ENCODE peak calls at places on chromosome 17, in eight cellular contexts. X is endothelial cell; Z is cardiac muscle cell; B is AG10803; A is AG09309; J is A549; M is CD4-positive, alpha-beta T cell; N is spleen. U is an unnamed sample.

GRCh38 chr17:40532520-40533253 is 31.3 kb upstream of the TNS4 start:
- DNase-seq in X (no peak), J (peak), Z (peak), N (peak), M (no peak), B (no peak), A (no peak), U (no peak)

GRCh38 chr17:17463821-17464220 is 13.0 kb upstream of the MED9 start:
- DNase-seq in B (no peak), X (no peak), N (no peak), M (no peak), A (no peak), Z (no peak), J (no peak), U (no peak)

GRCh38 chr17:260944-261343 is 79.5 kb upstream of the DOC2B start:
- DNase-seq in A (no peak), J (no peak), Z (no peak), N (peak), M (no peak), B (no peak), X (no peak), U (no peak)

GRCh38 chr17:73174126-73174525 is 9.3 kb downstream of the SSTR2 start:
- DNase-seq in M (no peak), B (no peak), N (no peak), A (no peak), Z (no peak), J (no peak), X (no peak), U (no peak)

GRCh38 chr17:81272616-81273015 is 22.5 kb downstream of the SLC38A10 start:
- DNase-seq in Z (no peak), J (no peak), B (no peak), M (no peak), A (no peak), N (no peak), X (no peak), U (no peak)

GRCh38 chr17:64183815-64184397 is 54.0 kb upstream of the ERN1 start:
- DNase-seq in Z (no peak), J (no peak), X (no peak), B (peak), N (no peak), M (no peak), A (no peak), U (no peak)

GRCh38 chr17:74472890-74473289 is 6.5 kb downstream of the CD300A start:
- DNase-seq in N (no peak), X (no peak), A (no peak), B (no peak), J (no peak), Z (no peak), M (no peak), U (no peak)

GRCh38 chr17:43040655-43041054 is 15.6 kb downstream of the RND2 start:
- DNase-seq in A (no peak), B (no peak), X (no peak), M (no peak), Z (no peak), N (no peak), J (no peak), U (no peak)

GRCh38 chr17:68238894-68239293 is 8.9 kb upstream of the AMZ2 start:
- DNase-seq in A (no peak), Z (no peak), J (no peak), M (no peak), B (no peak), X (no peak), N (no peak), U (no peak)

GRCh38 chr17:18187816-18188761 is 4.5 kb downstream of the ALKBH5 start:
- DNase-seq in Z (peak), N (no peak), B (peak), X (no peak), A (no peak), M (no peak), J (no peak), U (no peak)

GRCh38 chr17:55275894-55276804 is 11.4 kb downstream of the HLF start:
- DNase-seq in J (peak), M (no peak), X (no peak), B (no peak), A (no peak), Z (no peak), N (no peak), U (no peak)

GRCh38 chr17:47315451-47316266 is 8.1 kb upstream of the EFCAB13 start:
- DNase-seq in A (no peak), N (no peak), X (peak), Z (peak), M (peak), B (peak), J (peak), U (no peak)

GRCh38 chr17:17086585-17086984 is 44.3 kb downstream of the MPRIP start:
- DNase-seq in M (no peak), X (no peak), A (no peak), N (no peak), Z (no peak), B (no peak), J (no peak), U (no peak)

GRCh38 chr17:57906910-57907309 is 48.3 kb downstream of the CUEDC1 start:
- DNase-seq in Z (no peak), B (no peak), A (no peak), X (no peak), N (no peak), J (peak), M (no peak), U (no peak)

GRCh38 chr17:65627892-65628622 is 66.6 kb upstream of the AXIN2 start:
- DNase-seq in B (peak), J (peak), X (no peak), Z (peak), M (no peak), A (peak), N (no peak), U (peak)

GRCh38 chr17:45740553-45741330 is 43.4 kb upstream of the CRHR1 start:
- DNase-seq in M (no peak), N (peak), Z (peak), A (no peak), J (peak), X (peak), B (peak), U (peak)

GRCh38 chr17:20266806-20267458 is 200.4 kb downstream of the LGALS9B start:
- DNase-seq in M (no peak), Z (peak), N (no peak), X (no peak), B (peak), J (no peak), A (peak), U (no peak)

GRCh38 chr17:74754832-74755231 is 6.4 kb downstream of the NHERF1 start:
- DNase-seq in X (no peak), Z (no peak), M (no peak), B (no peak), J (no peak), N (no peak), A (no peak), U (no peak)

GRCh38 chr17:32882734-32883133 is 5.8 kb upstream of the MYO1D start:
- DNase-seq in X (no peak), B (peak), N (no peak), A (no peak), Z (no peak), M (no peak), J (no peak), U (no peak)

GRCh38 chr17:40547079-40547784 is 18.0 kb downstream of the CCR7 start:
- DNase-seq in B (no peak), X (no peak), Z (no peak), J (no peak), M (peak), N (peak), A (no peak), U (no peak)

GRCh38 chr17:44360826-44361225 is 2.8 kb downstream of the FAM171A2 start:
- DNase-seq in X (no peak), B (peak), Z (peak), J (no peak), N (no peak), A (no peak), M (no peak), U (peak)

GRCh38 chr17:82493517-82493840 is 26.1 kb upstream of the FOXK2 start:
- DNase-seq in B (no peak), N (no peak), X (no peak), A (no peak), Z (no peak), J (no peak), M (no peak), U (no peak)

GRCh38 chr17:945672-946071 is 33.9 kb downstream of the NXN start:
- DNase-seq in Z (no peak), N (no peak), A (no peak), X (no peak), J (no peak), M (no peak), B (no peak), U (no peak)

GRCh38 chr17:73255671-73256181 is 6.0 kb downstream of the CPSF4L start:
- DNase-seq in N (peak), M (peak), A (no peak), X (peak), J (peak), B (peak), Z (peak), U (peak)

DNA sequence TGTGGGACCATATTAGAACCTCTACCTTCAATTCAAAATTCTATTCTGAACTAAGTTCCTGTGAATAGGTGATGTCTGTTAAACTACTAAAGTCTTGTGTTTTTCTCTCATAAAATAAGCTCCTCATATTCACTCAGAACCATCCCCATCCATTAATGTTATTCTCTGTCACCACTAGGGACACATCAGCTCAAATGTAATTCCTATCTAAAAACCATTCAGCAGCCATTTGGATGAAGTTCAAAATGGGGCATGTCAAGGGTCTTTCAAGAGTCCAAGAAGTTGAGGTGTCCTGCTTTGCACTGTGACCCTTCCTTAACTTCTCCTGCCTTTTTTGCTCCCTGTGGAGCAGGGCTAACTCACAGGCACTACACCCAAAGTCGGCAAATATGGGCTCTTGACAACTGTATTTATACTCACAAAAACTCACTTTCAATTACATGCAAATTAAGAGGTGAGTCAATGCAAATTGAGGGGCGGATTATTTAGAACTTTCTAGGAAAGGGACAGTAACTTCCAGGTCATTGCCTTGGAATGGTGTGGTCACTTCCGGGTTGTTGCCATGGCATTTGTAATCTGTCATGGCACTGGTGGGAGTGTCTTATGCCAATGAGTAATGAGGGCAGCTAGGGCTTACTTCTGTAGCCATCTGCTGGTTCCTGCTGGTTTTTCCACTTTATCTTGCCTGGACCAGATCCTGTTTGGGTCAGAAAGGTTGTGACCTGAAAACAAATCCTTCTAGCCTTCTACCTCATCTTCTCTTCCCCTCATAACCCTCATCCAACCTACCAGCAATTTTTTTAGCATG is 128.2 kb upstream of the COX10 start:
- DNase-seq in Z (no peak), M (no peak), J (peak), X (no peak), A (no peak), N (no peak), B (peak), U (no peak)
- TF ChIP-seq CTCF in Z (no peak), M (no peak), J (no peak), X (no peak), A (peak), N (no peak), B (peak), U (no peak)

GRCh38 chr17:28849281-28849680 is 5.5 kb upstream of the ERAL1 start:
- DNase-seq in Z (no peak), A (no peak), X (no peak), M (no peak), N (peak), B (no peak), J (peak), U (no peak)
- TF ChIP-seq CTCF in Z (peak), A (peak), X (no peak), M (no peak), N (no peak), B (no peak), J (no peak), U (no peak)

GRCh38 chr17:76135810-76136188 is 5.2 kb downstream of the FOXJ1 start:
- DNase-seq in A (no peak), N (peak), B (no peak), J (no peak), M (no peak), X (no peak), Z (no peak), U (no peak)
- TF ChIP-seq CTCF in A (no peak), N (no peak), B (no peak), J (no peak), M (no peak), X (no peak), Z (no peak), U (no peak)

GRCh38 chr17:50708050-50709000 is 611 bp upstream of the ANKRD40 start:
- DNase-seq in N (no peak), X (no peak), M (no peak), J (peak), Z (no peak), B (peak), A (no peak), U (no peak)
- TF ChIP-seq CTCF in N (no peak), X (no peak), M (no peak), J (peak), Z (no peak), B (no peak), A (no peak), U (no peak)

GRCh38 chr17:77271421-77271820 is 130.7 kb downstream of the SEC14L1 start:
- DNase-seq in Z (no peak), B (no peak), X (no peak), A (no peak), M (no peak), J (no peak), N (no peak), U (peak)

GRCh38 chr17:77269696-77270681 is 129.2 kb downstream of the SEC14L1 start:
- DNase-seq in J (no peak), A (no peak), M (no peak), N (no peak), X (no peak), B (no peak), Z (no peak), U (no peak)

GRCh38 chr17:77266213-77266612 is 125.4 kb downstream of the SEC14L1 start:
- DNase-seq in N (no peak), Z (no peak), B (no peak), A (no peak), J (no peak), X (no peak), M (no peak), U (no peak)

GRCh38 chr17:77264617-77265230 is 124.0 kb downstream of the SEC14L1 start:
- DNase-seq in A (no peak), N (no peak), M (no peak), J (no peak), Z (no peak), X (no peak), B (no peak), U (no peak)

GRCh38 chr17:77266891-77267341 is 126.1 kb downstream of the SEC14L1 start:
- DNase-seq in J (no peak), X (peak), Z (peak), A (no peak), M (no peak), B (no peak), N (no peak), U (no peak)
- TF ChIP-seq CTCF in J (peak), X (peak), Z (peak), A (peak), M (no peak), B (no peak), N (no peak), U (peak)

DNA sequence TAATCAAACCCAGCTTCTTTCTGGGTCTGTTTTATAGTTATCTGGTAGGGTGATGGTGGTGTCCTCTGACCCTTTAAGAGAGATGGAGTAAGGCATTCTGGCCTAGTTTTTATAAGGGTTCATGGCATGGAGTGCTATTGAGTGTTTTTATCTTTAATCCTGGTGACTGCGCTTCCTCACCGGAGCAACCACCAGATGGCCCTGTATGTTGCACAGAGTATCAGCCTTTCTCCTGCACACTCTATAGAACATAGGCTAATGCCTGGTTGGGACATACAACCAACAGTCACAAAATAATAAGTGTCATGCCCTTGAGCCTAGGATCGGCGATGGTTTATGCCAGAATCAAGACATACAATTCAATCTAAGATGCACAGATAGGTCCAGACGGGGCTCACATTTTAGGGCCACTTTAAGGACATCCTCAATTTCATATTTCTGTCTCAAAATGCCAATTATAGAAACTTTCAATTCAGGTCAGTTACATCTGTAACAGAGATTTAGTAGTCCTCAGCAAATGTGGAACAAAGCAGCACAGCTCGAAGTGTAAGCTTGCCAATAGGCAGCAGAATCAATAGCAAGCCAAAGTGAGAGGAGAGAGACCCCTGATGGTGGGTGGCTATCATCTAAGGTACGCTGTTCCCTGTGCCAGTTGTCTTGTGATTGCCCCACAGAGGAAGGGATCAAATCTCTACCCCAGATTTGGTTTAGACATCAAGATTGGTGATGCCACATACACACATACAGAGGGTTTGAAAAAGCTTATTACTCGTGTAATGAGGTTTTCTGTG is 37.2 kb upstream of the HOXB9 start:
- DNase-seq in X (no peak), A (no peak), B (no peak), M (no peak), J (no peak), Z (no peak), N (no peak), U (peak)
- TF ChIP-seq CTCF in X (no peak), A (no peak), B (no peak), M (no peak), J (no peak), Z (peak), N (no peak), U (peak)

DNA sequence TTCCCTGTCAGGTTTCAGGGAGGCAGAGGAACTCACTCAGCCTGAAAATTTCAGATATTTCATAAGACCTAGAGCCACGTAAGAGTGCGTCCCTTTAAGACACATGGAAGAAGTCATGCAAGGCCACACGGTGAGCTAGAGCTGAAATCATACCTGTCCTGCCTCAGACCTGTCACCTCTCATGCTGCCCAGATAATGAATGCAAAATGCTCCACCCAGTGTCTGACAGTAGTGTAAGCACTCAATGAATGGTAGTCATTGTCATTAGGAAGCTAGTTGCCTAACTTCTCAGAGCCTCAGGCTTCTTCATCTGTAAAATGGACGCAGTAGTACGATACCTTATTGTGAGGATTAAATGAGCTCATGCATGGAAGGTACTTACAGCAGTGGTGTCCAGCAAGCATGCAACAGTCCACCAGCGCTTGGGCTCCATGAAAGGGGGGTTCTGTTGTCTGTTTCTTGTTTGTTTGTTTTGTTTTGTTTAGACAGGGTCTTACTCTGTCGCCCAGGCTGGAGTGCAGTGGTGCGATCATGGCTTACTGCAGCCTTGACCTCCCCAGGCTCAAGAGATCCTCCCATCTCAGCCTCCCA is 60.7 kb downstream of the WSB1 start:
- DNase-seq in Z (no peak), N (no peak), X (no peak), B (peak), A (no peak), M (no peak), J (peak), U (peak)
- TF ChIP-seq CTCF in Z (no peak), N (no peak), X (no peak), B (no peak), A (no peak), M (no peak), J (no peak), U (no peak)

GRCh38 chr17:50055426-50056216 is at the start of gene ITGA3:
- DNase-seq in J (peak), M (peak), Z (peak), N (peak), B (peak), A (peak), X (peak), U (peak)

GRCh38 chr17:50055055-50055425 is 870 bp upstream of the ITGA3 start:
- DNase-seq in Z (no peak), B (no peak), X (no peak), M (peak), N (no peak), J (peak), A (no peak), U (peak)

GRCh38 chr17:50057521-50057991 is 1.6 kb downstream of the ITGA3 start:
- DNase-seq in J (no peak), M (no peak), A (no peak), B (no peak), N (peak), X (no peak), Z (no peak), U (peak)

GRCh38 chr17:50056961-50057330 is 1.0 kb downstream of the ITGA3 start:
- DNase-seq in A (no peak), X (no peak), B (peak), M (no peak), J (peak), Z (no peak), N (no peak), U (no peak)

DNA sequence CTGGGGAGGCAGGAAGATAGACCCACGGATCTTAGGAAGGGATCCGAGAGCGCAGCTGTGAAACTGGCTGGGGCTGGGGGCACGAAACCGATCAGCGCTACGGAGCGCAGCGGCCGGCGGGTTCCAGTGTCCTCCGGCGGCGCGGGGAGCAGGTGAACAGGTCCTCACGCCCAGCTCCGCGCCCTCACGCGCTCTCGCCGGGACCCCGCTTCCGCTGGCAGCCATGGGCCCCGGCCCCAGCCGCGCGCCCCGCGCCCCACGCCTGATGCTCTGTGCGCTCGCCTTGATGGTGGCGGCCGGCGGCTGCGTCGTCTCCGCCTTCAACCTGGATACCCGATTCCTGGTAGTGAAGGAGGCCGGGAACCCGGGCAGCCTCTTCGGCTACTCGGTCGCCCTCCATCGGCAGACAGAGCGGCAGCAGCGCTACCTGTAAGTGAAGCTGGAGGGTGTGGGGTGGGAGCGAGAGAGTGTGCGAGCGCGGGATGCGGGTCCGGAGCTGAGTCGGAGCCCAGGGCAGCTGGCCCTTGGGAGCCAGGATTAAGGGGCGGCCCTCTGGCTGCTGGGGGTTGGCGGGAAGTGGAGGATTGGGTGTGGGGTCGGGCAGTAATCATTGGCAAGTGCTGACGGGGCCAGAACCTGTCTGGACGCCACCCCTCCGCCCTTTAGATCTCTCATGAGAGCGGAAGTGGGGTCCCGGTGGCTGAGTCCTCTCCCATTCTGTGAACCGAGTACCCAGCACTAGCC is 479 bp downstream of the ITGA3 start:
- DNase-seq in M (peak), A (no peak), B (peak), Z (peak), J (peak), X (peak), N (peak), U (peak)
- TF ChIP-seq CTCF in M (peak), A (peak), B (peak), Z (peak), J (peak), X (no peak), N (no peak), U (peak)